ENCODE peak calls at places on chromosomes 3 and 15, in seven cellular contexts. T, W, K, M, S, Y and J are unnamed samples.

GRCh38 chr3:158748237-158748828 is 16.1 kb upstream of the RARRES1 start:
- DNase-seq in Y (peak), T (no peak), S (no peak), W (no peak), M (no peak), K (no peak), J (peak)

GRCh38 chr3:101284757-101285156 is 35.6 kb downstream of the IMPG2 start:
- DNase-seq in K (no peak), M (no peak), S (no peak), W (no peak), Y (no peak), T (no peak), J (no peak)

GRCh38 chr3:60829058-60829457 is 422.2 kb downstream of the FHIT start:
- DNase-seq in T (no peak), S (no peak), W (no peak), Y (no peak), M (no peak), K (no peak), J (no peak)

GRCh38 chr15:38062679-38063078 is 128.2 kb downstream of the TMCO5A start:
- DNase-seq in W (no peak), M (no peak), K (no peak), Y (no peak), S (no peak), T (no peak), J (no peak)

GRCh38 chr3:43405888-43406636 is 119.7 kb downstream of the SNRK start:
- DNase-seq in W (no peak), S (no peak), T (peak), K (no peak), Y (no peak), M (no peak), J (peak)

GRCh38 chr3:131277836-131278497 is 103.6 kb upstream of the NUDT16 start:
- DNase-seq in K (no peak), W (no peak), T (peak), S (no peak), M (peak), Y (no peak), J (no peak)

GRCh38 chr3:69391554-69391953 is 5.7 kb upstream of the FRMD4B start:
- DNase-seq in M (no peak), Y (no peak), W (no peak), S (no peak), K (no peak), T (no peak), J (no peak)

GRCh38 chr3:182682263-182683229 is 110.8 kb upstream of the ATP11B start:
- DNase-seq in M (peak), T (no peak), Y (no peak), K (peak), S (peak), W (peak), J (no peak)

GRCh38 chr3:176262071-176262470 is 935.2 kb downstream of the TBL1XR1 start:
- DNase-seq in S (no peak), M (peak), W (no peak), Y (no peak), K (no peak), T (no peak), J (no peak)

GRCh38 chr3:117264204-117264994 is 554.8 kb downstream of the TUSC7 start:
- DNase-seq in T (no peak), K (no peak), S (no peak), M (no peak), Y (no peak), W (no peak), J (no peak)

GRCh38 chr15:67300266-67300914 is 45.8 kb downstream of the IQCH start:
- DNase-seq in K (no peak), W (no peak), T (no peak), S (no peak), Y (no peak), M (no peak), J (no peak)

GRCh38 chr3:143016321-143016972 is 15.1 kb downstream of the U2SURP start:
- DNase-seq in W (no peak), Y (no peak), M (peak), T (peak), S (no peak), K (no peak), J (no peak)

GRCh38 chr3:72818092-72818721 is 30.0 kb downstream of the SHQ1 start:
- DNase-seq in M (peak), Y (peak), T (no peak), S (no peak), K (no peak), W (no peak), J (no peak)

GRCh38 chr3:128367726-128368125 is 99.0 kb downstream of the DNAJB8 start:
- DNase-seq in K (no peak), T (peak), M (no peak), W (no peak), Y (no peak), S (no peak), J (no peak)

GRCh38 chr3:11371758-11372157 is 99.6 kb downstream of the ATG7 start:
- DNase-seq in Y (no peak), W (no peak), S (no peak), M (no peak), K (no peak), T (no peak), J (no peak)

GRCh38 chr15:83443076-83443847 is 3.9 kb upstream of the SH3GL3 start:
- DNase-seq in S (no peak), Y (no peak), K (no peak), T (no peak), M (peak), W (no peak), J (no peak)

GRCh38 chr15:35705030-35705884 is 159.3 kb upstream of the DPH6 start:
- DNase-seq in M (peak), T (no peak), S (no peak), W (no peak), Y (no peak), K (no peak), J (no peak)